ENCODE peak calls at places on chromosomes 4 and X, in seven cellular contexts. C is upper lobe of right lung, D is HCT116, V is fibroblast of mammary gland, H is GM06990, T is lower lobe of right lung, F is kidney. E is an unnamed sample.

GRCh38 chr4:146371812-146372211 is 149.9 kb downstream of the SLC10A7 start:
- DNase-seq in C (no peak), D (no peak), V (peak), H (no peak), T (no peak), F (no peak), E (peak)

GRCh38 chr4:43853565-43854345 is 594.9 kb downstream of the KCTD8 start:
- DNase-seq in C (no peak), D (no peak), V (no peak), H (no peak), T (no peak), F (no peak), E (no peak)

GRCh38 chr4:113645288-113645687 is 116.2 kb downstream of the CAMK2D start:
- DNase-seq in C (no peak), D (no peak), V (no peak), H (no peak), T (no peak), F (no peak), E (no peak)

GRCh38 chr4:128606173-128606572 is 203.3 kb upstream of the JADE1 start:
- DNase-seq in C (no peak), D (no peak), V (peak), H (no peak), T (no peak), F (no peak), E (peak)

GRCh38 chrX:129783176-129783776 is 3.5 kb downstream of the SASH3 start:
- DNase-seq in C (no peak), D (no peak), V (no peak), H (no peak), T (no peak), F (peak), E (no peak)

GRCh38 chr4:143025111-143025704 is 159.5 kb upstream of the USP38 start:
- DNase-seq in C (no peak), D (peak), V (peak), H (no peak), T (no peak), F (no peak), E (peak)

GRCh38 chr4:6730603-6731300 is 14.8 kb downstream of the BLOC1S4 start:
- DNase-seq in C (no peak), D (no peak), V (no peak), H (no peak), T (no peak), F (no peak), E (no peak)

GRCh38 chr4:169268951-169269781 is 1.6 kb downstream of the SH3RF1 start:
- DNase-seq in C (no peak), D (no peak), V (peak), H (no peak), T (no peak), F (no peak), E (peak)

GRCh38 chr4:38013461-38014366 is 53.5 kb downstream of the PTTG2 start:
- DNase-seq in C (no peak), D (peak), V (peak), H (no peak), T (no peak), F (no peak), E (peak)

GRCh38 chr4:90120815-90121214 is 6.4 kb upstream of the CCSER1 start:
- DNase-seq in C (no peak), D (no peak), V (no peak), H (no peak), T (no peak), F (no peak), E (no peak)

GRCh38 chr4:185837415-185838103 is 25.6 kb upstream of the SORBS2 start:
- DNase-seq in C (no peak), D (no peak), V (peak), H (no peak), T (no peak), F (no peak), E (no peak)

GRCh38 chr4:153521995-153522799 is 56.0 kb downstream of the TMEM131L start:
- DNase-seq in C (no peak), D (no peak), V (no peak), H (peak), T (no peak), F (no peak), E (no peak)

GRCh38 chrX:140756948-140757347 is 47.4 kb downstream of the LINC00632 start:
- DNase-seq in C (no peak), D (no peak), V (no peak), H (no peak), T (no peak), F (no peak), E (no peak)

GRCh38 chr4:16573181-16573580 is 325.3 kb downstream of the LDB2 start:
- DNase-seq in C (no peak), D (no peak), V (peak), H (no peak), T (no peak), F (no peak), E (peak)

GRCh38 chr4:152628128-152628527 is 51.7 kb downstream of the TMEM154 start:
- DNase-seq in C (no peak), D (no peak), V (peak), H (no peak), T (no peak), F (no peak), E (no peak)

GRCh38 chr4:38132140-38132673 is 172.0 kb downstream of the PTTG2 start:
- DNase-seq in C (no peak), D (no peak), V (peak), H (peak), T (no peak), F (no peak), E (peak)

GRCh38 chrX:49993661-49994060 is 71.3 kb downstream of the CLCN5 start:
- DNase-seq in C (no peak), D (no peak), V (no peak), H (no peak), T (no peak), F (no peak), E (no peak)

GRCh38 chr4:187209921-187210613 is 486.4 kb upstream of the FAT1 start:
- DNase-seq in C (no peak), D (no peak), V (peak), H (no peak), T (no peak), F (no peak), E (peak)

GRCh38 chr4:100576570-100576969 is 58.7 kb upstream of the EMCN start:
- DNase-seq in C (no peak), D (no peak), V (no peak), H (no peak), T (no peak), F (no peak), E (no peak)

GRCh38 chr4:177185151-177185550 is 124.5 kb upstream of the NEIL3 start:
- DNase-seq in C (no peak), D (no peak), V (no peak), H (no peak), T (no peak), F (no peak), E (no peak)

GRCh38 chr4:83851261-83852084 is 315.6 kb downstream of the GPAT3 start:
- DNase-seq in C (no peak), D (peak), V (peak), H (no peak), T (no peak), F (no peak), E (peak)

GRCh38 chrX:9525511-9526248 is 60.8 kb downstream of the TBL1X start:
- DNase-seq in C (no peak), D (no peak), V (no peak), H (no peak), T (no peak), F (no peak), E (no peak)

GRCh38 chr4:40333921-40334352 is 1.2 kb upstream of the CHRNA9 start:
- DNase-seq in C (no peak), D (peak), V (peak), H (no peak), T (no peak), F (no peak), E (peak)

GRCh38 chrX:21985332-21985777 is 44.8 kb downstream of the SMS start:
- DNase-seq in C (no peak), D (peak), V (peak), H (peak), T (no peak), F (no peak), E (peak)

GRCh38 chr4:17664755-17665154 is 50.3 kb downstream of the MED28 start:
- DNase-seq in C (no peak), D (no peak), V (peak), H (peak), T (no peak), F (no peak), E (no peak)

GRCh38 chr4:47466061-47466785 is 2.7 kb upstream of the COMMD8 start:
- DNase-seq in C (no peak), D (no peak), V (no peak), H (no peak), T (no peak), F (no peak), E (no peak)

GRCh38 chr4:47465008-47465407 is 1.5 kb upstream of the COMMD8 start:
- DNase-seq in C (no peak), D (no peak), V (no peak), H (peak), T (no peak), F (no peak), E (no peak)

GRCh38 chr4:47468686-47469365 is 5.3 kb upstream of the COMMD8 start:
- DNase-seq in C (no peak), D (no peak), V (no peak), H (no peak), T (no peak), F (no peak), E (peak)

GRCh38 chr4:47462799-47463234 is 685 bp downstream of the COMMD8 start:
- DNase-seq in C (no peak), D (no peak), V (peak), H (no peak), T (no peak), F (no peak), E (no peak)

DNA sequence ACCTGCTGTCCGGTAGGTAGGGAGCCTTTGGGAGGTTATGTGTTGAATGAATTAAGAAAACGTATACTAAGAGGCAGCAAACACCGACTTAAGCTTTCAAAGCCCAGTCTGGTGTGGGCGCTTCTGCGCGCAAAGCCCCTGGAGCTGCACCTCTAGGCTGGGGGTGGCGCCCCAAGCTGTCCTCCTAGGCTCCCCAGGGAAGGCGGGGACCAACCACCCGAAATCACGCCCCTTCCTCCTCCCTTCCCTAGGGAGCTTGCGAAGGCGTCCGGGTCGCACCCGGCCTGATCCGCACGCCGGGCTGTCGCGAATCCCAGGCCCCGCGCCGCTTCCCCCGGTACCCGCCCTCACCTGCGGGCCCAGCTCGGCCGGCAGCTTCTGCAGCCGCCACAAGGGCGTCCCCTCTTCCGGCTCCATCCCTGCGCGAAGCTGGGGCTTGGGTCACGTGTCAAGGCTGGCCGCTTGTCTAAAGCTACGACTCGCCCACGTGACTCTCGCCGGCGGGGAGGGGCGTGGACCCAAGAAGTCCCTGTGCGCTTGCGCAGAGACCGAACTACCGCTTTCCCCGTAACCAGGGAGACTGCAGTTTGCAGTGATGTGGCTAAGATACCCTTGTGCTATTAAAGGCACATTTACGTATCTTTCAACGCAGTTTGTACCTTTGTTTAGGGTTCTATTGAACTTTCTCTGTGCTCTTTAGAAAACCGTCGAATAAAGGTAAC is at the start of gene COMMD8:
- DNase-seq in C (peak), D (peak), V (peak), H (peak), T (peak), F (peak), E (peak)
- TF ChIP-seq CTCF in C (peak), D (no peak), V (no peak), H (no peak), T (peak), F (peak), E (peak)

GRCh38 chr4:88823058-88823919 is 125.7 kb upstream of the NAP1L5 start:
- DNase-seq in C (peak), D (peak), V (peak), H (peak), T (peak), F (peak), E (peak)

GRCh38 chr4:88820723-88821368 is 123.2 kb upstream of the NAP1L5 start:
- DNase-seq in C (no peak), D (no peak), V (no peak), H (no peak), T (no peak), F (no peak), E (no peak)

GRCh38 chr4:88817740-88818139 is 120.1 kb upstream of the NAP1L5 start:
- DNase-seq in C (no peak), D (no peak), V (no peak), H (no peak), T (no peak), F (no peak), E (no peak)

GRCh38 chr4:88822034-88822433 is 124.4 kb upstream of the NAP1L5 start:
- DNase-seq in C (no peak), D (no peak), V (no peak), H (no peak), T (no peak), F (no peak), E (no peak)

DNA sequence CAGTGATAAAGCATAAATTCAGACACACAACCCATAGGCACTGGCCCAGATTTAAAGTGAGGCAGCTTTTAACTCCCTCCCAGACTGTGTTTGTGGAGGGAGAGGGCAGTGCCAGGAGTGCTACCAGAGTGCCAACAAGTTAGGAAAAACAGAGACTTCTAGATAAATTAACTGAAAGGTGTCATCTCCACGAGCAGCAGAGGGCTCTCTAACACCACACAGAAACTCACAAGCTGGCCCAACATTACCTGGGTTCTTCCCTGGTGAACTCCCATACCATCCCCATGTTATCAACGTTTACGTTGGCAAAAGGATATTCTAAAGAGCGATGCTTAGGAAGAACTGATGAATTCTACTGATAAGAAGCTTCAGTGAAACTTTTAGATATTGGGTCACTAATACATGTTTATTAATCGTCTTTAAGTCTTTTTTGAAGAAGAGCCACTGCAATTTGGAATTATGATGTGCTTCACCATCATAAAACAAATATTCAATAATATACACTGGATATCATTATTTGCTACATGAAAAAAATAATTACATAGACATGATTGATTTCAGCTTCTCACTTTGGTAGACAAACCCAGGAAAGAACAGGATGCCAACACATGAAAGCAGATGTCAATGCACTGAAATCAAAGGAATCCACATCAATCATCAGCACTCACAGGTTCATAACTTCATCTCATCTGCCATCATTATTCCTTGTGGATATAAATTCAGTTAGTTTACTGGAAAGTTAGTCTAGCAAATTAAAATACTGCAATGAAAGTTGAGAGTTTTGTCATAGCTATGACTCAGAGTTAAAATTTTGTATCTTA is 121.2 kb upstream of the NAP1L5 start:
- DNase-seq in C (no peak), D (peak), V (peak), H (no peak), T (no peak), F (no peak), E (peak)
- TF ChIP-seq CTCF in C (peak), D (peak), V (peak), H (peak), T (peak), F (peak), E (peak)

GRCh38 chr4:52658671-52659015 is 458 bp downstream of the USP46 start:
- DNase-seq in C (no peak), D (no peak), V (no peak), H (no peak), T (no peak), F (no peak), E (no peak)

GRCh38 chr4:52655505-52655904 is 3.6 kb downstream of the USP46 start:
- DNase-seq in C (no peak), D (no peak), V (no peak), H (no peak), T (no peak), F (no peak), E (no peak)

GRCh38 chr4:52659016-52659721 is at the start of gene USP46:
- DNase-seq in C (peak), D (peak), V (peak), H (peak), T (peak), F (peak), E (peak)

GRCh38 chr4:52657630-52658501 is 1.2 kb downstream of the USP46 start:
- DNase-seq in C (no peak), D (peak), V (peak), H (no peak), T (no peak), F (no peak), E (peak)

GRCh38 chr4:52657317-52657629 is 1.8 kb downstream of the USP46 start:
- DNase-seq in C (no peak), D (no peak), V (no peak), H (no peak), T (no peak), F (no peak), E (no peak)
- TF ChIP-seq CTCF in C (no peak), D (no peak), V (no peak), H (no peak), T (no peak), F (no peak), E (no peak)

DNA sequence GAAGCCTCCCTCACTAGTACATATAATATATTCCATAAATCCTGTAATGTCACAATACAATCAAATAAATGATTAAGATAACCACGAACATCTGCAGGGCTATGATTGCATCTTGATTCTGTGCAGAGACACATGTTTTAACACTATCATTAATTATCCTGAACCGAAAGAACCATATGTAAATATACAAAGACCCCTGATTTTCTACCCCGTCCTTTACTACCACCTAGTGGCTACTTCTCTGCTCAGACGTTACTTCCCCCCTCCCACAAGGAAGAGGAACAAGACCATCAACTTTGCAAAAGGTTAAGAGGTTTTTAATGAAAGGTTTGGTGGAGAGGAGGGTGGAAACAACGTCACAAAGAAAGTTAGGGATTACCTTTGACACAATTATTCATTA is 134.0 kb downstream of the COL4A6 start:
- DNase-seq in C (no peak), D (no peak), V (peak), H (no peak), T (no peak), F (no peak), E (no peak)
- TF ChIP-seq CTCF in C (peak), D (peak), V (peak), H (peak), T (no peak), F (peak), E (peak)

GRCh38 chrX:64097891-64098290 is 107.6 kb downstream of the AMER1 start:
- DNase-seq in C (no peak), D (no peak), V (no peak), H (no peak), T (no peak), F (no peak), E (no peak)

GRCh38 chrX:64093761-64094160 is 111.7 kb downstream of the AMER1 start:
- DNase-seq in C (no peak), D (no peak), V (peak), H (no peak), T (no peak), F (no peak), E (peak)
- TF ChIP-seq CTCF in C (peak), D (peak), V (peak), H (no peak), T (peak), F (peak), E (peak)